ENCODE peak calls at places on chromosome 16, in ten cellular contexts. H is heart left ventricle; E is A549; T is PC-3; I is pancreas; A is effector memory CD4-positive, alpha-beta T cell; Z is kidney; P is Peyer's patch; D is neuronal stem cell; S is transverse colon. Q is an unnamed sample.
A peak's percentile ranks its signal among the peaks of the same experiment; 100 is the strongest.

GRCh38 chr16:65336169-65336568 is 214.3 kb upstream of the CDH11 start:
- DNase-seq in I (no peak), H (no peak), E (no peak), T (peak; percentile 74), A (no peak), Z (no peak), P (no peak), S (no peak), D (no peak), Q (peak; percentile 22)

GRCh38 chr16:67490330-67491096 is 7.2 kb upstream of the AGRP start:
- DNase-seq in S (no peak), H (no peak), E (no peak), T (peak; percentile 32), P (no peak), D (no peak), A (no peak), Z (no peak), I (no peak), Q (no peak)

GRCh38 chr16:12900599-12901203 is 697 bp upstream of the SHISA9 start:
- DNase-seq in D (no peak), Z (no peak), P (no peak), T (no peak), I (no peak), E (no peak), S (no peak), H (no peak), A (no peak), Q (no peak)

GRCh38 chr16:57672824-57673223 is 4.7 kb downstream of the ADGRG3 start:
- DNase-seq in S (no peak), P (no peak), T (no peak), A (no peak), D (no peak), H (no peak), Z (no peak), I (no peak), E (no peak), Q (no peak)

GRCh38 chr16:55703003-55704001 is 47.5 kb downstream of the SLC6A2 start:
- DNase-seq in P (no peak), S (no peak), Z (no peak), T (peak; percentile 61), H (no peak), D (peak; percentile 38), E (peak; percentile 18), A (no peak), I (no peak), Q (peak; percentile 72)

GRCh38 chr16:58329147-58329546 is 34.3 kb upstream of the PRSS54 start:
- DNase-seq in A (no peak), S (no peak), E (no peak), T (peak; percentile 51), I (no peak), Z (no peak), D (no peak), P (no peak), H (no peak), Q (no peak)

GRCh38 chr16:84888450-84888849 is 68.7 kb downstream of the CRISPLD2 start:
- DNase-seq in S (no peak), H (no peak), A (no peak), T (peak; percentile 13), P (no peak), Z (no peak), I (no peak), E (no peak), D (no peak), Q (no peak)

GRCh38 chr16:30527635-30528178 is 1.3 kb upstream of the ZNF768 start:
- DNase-seq in S (peak; percentile 62), T (peak; percentile 28), D (no peak), P (no peak), E (no peak), I (no peak), A (no peak), H (no peak), Z (peak; percentile 69), Q (no peak)

GRCh38 chr16:3013491-3013951 is 798 bp downstream of the CLDN9 start:
- DNase-seq in D (no peak), A (no peak), T (peak; percentile 40), S (no peak), E (no peak), H (no peak), Z (no peak), P (no peak), I (no peak), Q (no peak)

GRCh38 chr16:3013998-3014690 is 1.4 kb downstream of the CLDN9 start:
- DNase-seq in H (no peak), E (no peak), D (no peak), Z (no peak), A (no peak), T (no peak), S (no peak), I (no peak), P (no peak), Q (no peak)

GRCh38 chr16:3014971-3015370 is 2.2 kb downstream of the CLDN9 start:
- DNase-seq in P (no peak), A (no peak), H (no peak), E (no peak), S (no peak), I (no peak), Z (no peak), T (no peak), D (no peak), Q (no peak)

GRCh38 chr16:3012246-3012645 is 477 bp upstream of the CLDN9 start:
- DNase-seq in D (no peak), Z (no peak), E (no peak), H (no peak), T (no peak), I (peak; percentile 55), P (no peak), S (no peak), A (no peak), Q (no peak)

DNA sequence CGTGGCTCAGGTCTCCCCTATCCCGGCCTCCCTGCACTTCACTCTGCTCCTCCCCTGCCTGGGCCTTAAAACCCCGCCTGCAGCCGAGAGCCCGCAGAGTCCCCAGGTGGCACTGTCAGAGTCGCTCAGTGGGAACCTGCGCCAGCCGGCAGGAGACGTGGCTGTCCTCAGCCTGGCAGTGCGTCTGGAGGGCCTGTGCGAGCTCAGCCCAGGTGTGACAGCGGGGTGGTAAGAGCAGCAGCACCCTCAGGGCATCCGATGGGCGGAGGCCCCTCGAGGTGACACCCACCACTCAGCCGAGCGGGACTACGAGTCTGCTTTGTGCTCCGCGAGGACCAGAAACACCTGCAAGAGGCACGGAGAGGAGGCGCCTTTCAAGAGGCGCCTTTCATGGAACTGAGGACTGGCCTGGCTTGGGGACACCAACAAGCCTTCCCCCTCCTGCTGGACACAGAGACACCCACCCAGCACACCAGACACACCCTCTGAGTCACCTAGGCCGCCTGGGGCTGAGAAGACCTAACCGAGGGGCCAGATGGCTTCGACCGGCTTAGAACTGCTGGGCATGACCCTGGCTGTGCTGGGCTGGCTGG is at the start of gene CLDN9:
- DNase-seq in I (peak; percentile 73), A (no peak), T (peak; percentile 58), P (peak; percentile 69), Z (no peak), D (no peak), S (peak; percentile 63), E (no peak), H (no peak), Q (no peak)
- H3K4me3 ChIP-seq in I (peak within 1 kb of the TSS; percentile 20), A (no peak within 1 kb of the TSS), T (no peak within 1 kb of the TSS), P (no peak within 1 kb of the TSS), Z (no peak within 1 kb of the TSS), D (no peak within 1 kb of the TSS), S (no peak within 1 kb of the TSS), E (no peak within 1 kb of the TSS), H (no peak within 1 kb of the TSS), Q (no peak within 1 kb of the TSS)

GRCh38 chr16:16067127-16067526 is 117.7 kb downstream of the ABCC1 start:
- DNase-seq in T (no peak), P (no peak), H (no peak), S (peak; percentile 18), A (no peak), I (no peak), E (no peak), D (no peak), Z (peak; percentile 62), Q (no peak)
- H3K27ac ChIP-seq in T (no peak overlapping the region), P (no peak overlapping the region), H (no peak overlapping the region), S (peak overlapping the region; percentile 44), A (no peak overlapping the region), I (no peak overlapping the region), E (no peak overlapping the region), D (no peak overlapping the region), Z (no peak overlapping the region), Q (no peak overlapping the region)

GRCh38 chr16:49466881-49467280 is 93.3 kb downstream of the C16orf78 start:
- DNase-seq in E (no peak), I (no peak), P (no peak), H (peak; percentile 1), D (no peak), S (no peak), T (no peak), Z (no peak), A (no peak), Q (no peak)

GRCh38 chr16:49464093-49464492 is 90.5 kb downstream of the C16orf78 start:
- DNase-seq in I (no peak), H (peak; percentile 4), D (no peak), P (no peak), A (no peak), E (no peak), S (no peak), Z (no peak), T (no peak), Q (no peak)

GRCh38 chr16:49464877-49465504 is 91.4 kb downstream of the C16orf78 start:
- DNase-seq in D (peak; percentile 37), I (no peak), P (no peak), T (no peak), S (no peak), H (peak; percentile 22), A (no peak), Z (no peak), E (no peak), Q (no peak)

GRCh38 chr16:49466529-49466831 is 92.9 kb downstream of the C16orf78 start:
- DNase-seq in H (no peak), A (no peak), S (no peak), I (no peak), E (no peak), P (no peak), T (no peak), D (no peak), Z (no peak), Q (no peak)

DNA sequence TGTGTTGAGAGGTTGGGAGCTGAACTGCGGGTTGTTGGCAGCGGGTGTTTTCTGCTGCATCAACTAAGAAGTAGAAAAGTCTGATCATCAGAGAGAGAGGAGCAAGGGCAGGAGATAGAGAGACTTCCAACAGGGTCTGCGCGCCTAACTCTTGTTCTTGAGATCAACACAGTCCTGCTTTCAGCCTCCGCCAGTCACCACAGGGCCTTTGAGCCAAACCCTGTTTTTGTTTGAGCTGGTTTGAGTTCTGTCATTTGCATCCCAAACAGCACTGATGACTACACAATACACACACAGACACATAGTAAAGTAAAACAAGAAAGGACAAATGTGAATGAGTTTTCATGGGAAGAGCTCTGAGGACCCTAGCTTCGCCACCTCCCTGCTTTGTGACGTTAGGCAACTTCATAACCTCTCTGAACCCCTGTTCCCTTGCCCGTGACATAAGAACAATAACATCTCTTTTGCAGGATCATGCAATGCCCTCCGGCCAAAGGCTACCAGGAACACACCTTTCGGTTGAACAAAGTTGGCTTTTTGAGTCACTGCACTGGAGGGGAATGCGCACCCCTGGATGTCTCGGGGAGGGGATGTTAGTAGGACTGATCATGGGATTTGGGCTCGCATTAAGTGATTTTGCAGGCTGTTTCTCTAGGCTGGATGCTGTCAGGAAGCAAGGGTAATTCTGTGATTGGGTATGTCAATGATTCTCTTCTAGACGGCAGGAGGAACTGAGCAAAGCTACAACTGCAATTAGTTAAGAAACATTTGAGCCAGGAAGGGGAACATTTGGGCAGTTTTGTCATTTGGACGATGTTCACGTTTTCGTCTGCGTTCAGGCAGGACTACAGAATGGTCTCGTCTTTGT is 92.3 kb downstream of the C16orf78 start:
- DNase-seq in H (peak; percentile 4), S (no peak), Z (no peak), I (no peak), E (no peak), D (no peak), T (no peak), A (no peak), P (no peak), Q (no peak)
- H3K4me1 ChIP-seq in H (no peaks in the 10 kb centered on the region), S (no peaks in the 10 kb centered on the region), Z (no peaks in the 10 kb centered on the region), I (no peaks in the 10 kb centered on the region), E (no peaks in the 10 kb centered on the region), D (peaks cover 23% of the 10 kb centered on the region), T (no peaks in the 10 kb centered on the region), A (peaks cover 27% of the 10 kb centered on the region), P (no peaks in the 10 kb centered on the region), Q (no peaks in the 10 kb centered on the region)

GRCh38 chr16:50696575-50697420 is 3.4 kb downstream of the NOD2 start:
- DNase-seq in T (peak; percentile 42), P (peak; percentile 79), D (no peak), S (peak; percentile 91), I (no peak), E (peak; percentile 20), A (peak; percentile 72), H (peak; percentile 87), Z (peak; percentile 94), Q (peak; percentile 36)

GRCh38 chr16:50699345-50700159 is 6.1 kb downstream of the NOD2 start:
- DNase-seq in Z (peak; percentile 74), S (no peak), T (peak; percentile 26), P (no peak), E (no peak), I (no peak), H (no peak), A (no peak), D (no peak), Q (no peak)

GRCh38 chr16:50697421-50697715 is 4.0 kb downstream of the NOD2 start:
- DNase-seq in H (no peak), P (no peak), Z (no peak), A (no peak), D (no peak), S (no peak), E (no peak), T (no peak), I (no peak), Q (no peak)

GRCh38 chr16:50696126-50696525 is 2.7 kb downstream of the NOD2 start:
- DNase-seq in S (no peak), E (no peak), P (no peak), A (no peak), H (no peak), I (no peak), D (no peak), T (no peak), Z (no peak), Q (no peak)

GRCh38 chr16:50697881-50698767 is 4.7 kb downstream of the NOD2 start:
- DNase-seq in H (peak; percentile 48), D (no peak), S (peak; percentile 40), A (peak; percentile 46), Z (no peak), E (no peak), T (no peak), I (no peak), P (no peak), Q (no peak)
- H3K4me3 ChIP-seq in H (peak overlapping the region; percentile 41), D (no peak overlapping the region), S (peak overlapping the region; percentile 20), A (peak overlapping the region; percentile 49), Z (peak overlapping the region; percentile 55), E (no peak overlapping the region), T (peak overlapping the region; percentile 24), I (peak overlapping the region; percentile 29), P (peak overlapping the region; percentile 45), Q (peak overlapping the region; percentile 9)

Q was measured in SJCRH30.